ENCODE peak calls at places on chromosome 9, in eight cellular contexts. One of them, this sample, is unnamed. For H3K36me3 and H3K27me3, the result is how much of the 10 kb centered on the place peaks cover.

GRCh38 chr9:3200331-3200774 is 325.4 kb downstream of the RFX3 start:
- DNase-seq in Panc1: no peak
- DNase-seq in HCT116: no peak
- DNase-seq in pancreas: no peak
- DNase-seq in sigmoid colon: no peak
- DNase-seq in tibial nerve: no peak
- DNase-seq in CD4-positive, alpha-beta memory T cell: no peak
- DNase-seq in adrenal gland: no peak
- DNase-seq in this sample: peak

GRCh38 chr9:6215562-6215961 is at the start of gene IL33:
- DNase-seq in Panc1: no peak
- DNase-seq in HCT116: no peak
- DNase-seq in pancreas: no peak
- DNase-seq in sigmoid colon: peak
- DNase-seq in tibial nerve: no peak
- DNase-seq in CD4-positive, alpha-beta memory T cell: no peak
- DNase-seq in adrenal gland: no peak
- DNase-seq in this sample: no peak

GRCh38 chr9:78026947-78027346 is 4.7 kb downstream of the GNAQ start:
- DNase-seq in Panc1: no peak
- DNase-seq in HCT116: no peak
- DNase-seq in pancreas: no peak
- DNase-seq in sigmoid colon: no peak
- DNase-seq in tibial nerve: no peak
- DNase-seq in CD4-positive, alpha-beta memory T cell: no peak
- DNase-seq in adrenal gland: no peak
- DNase-seq in this sample: no peak

GRCh38 chr9:77714077-77714549 is 66.0 kb upstream of the GNA14 start:
- DNase-seq in Panc1: no peak
- DNase-seq in HCT116: no peak
- DNase-seq in pancreas: no peak
- DNase-seq in sigmoid colon: no peak
- DNase-seq in tibial nerve: no peak
- DNase-seq in CD4-positive, alpha-beta memory T cell: no peak
- DNase-seq in adrenal gland: no peak
- DNase-seq in this sample: no peak

GRCh38 chr9:93818795-93819472 is 136.2 kb downstream of the BARX1 start:
- DNase-seq in Panc1: no peak
- DNase-seq in HCT116: no peak
- DNase-seq in pancreas: no peak
- DNase-seq in sigmoid colon: no peak
- DNase-seq in tibial nerve: no peak
- DNase-seq in CD4-positive, alpha-beta memory T cell: no peak
- DNase-seq in adrenal gland: no peak
- DNase-seq in this sample: no peak

GRCh38 chr9:79977510-79978197 is 405.9 kb downstream of the TLE4 start:
- DNase-seq in Panc1: no peak
- DNase-seq in HCT116: no peak
- DNase-seq in pancreas: no peak
- DNase-seq in sigmoid colon: no peak
- DNase-seq in tibial nerve: no peak
- DNase-seq in CD4-positive, alpha-beta memory T cell: no peak
- DNase-seq in adrenal gland: no peak
- DNase-seq in this sample: no peak

GRCh38 chr9:93636172-93636661 is 59.8 kb downstream of the PHF2 start:
- DNase-seq in Panc1: no peak
- DNase-seq in HCT116: no peak
- DNase-seq in pancreas: no peak
- DNase-seq in sigmoid colon: peak
- DNase-seq in tibial nerve: no peak
- DNase-seq in CD4-positive, alpha-beta memory T cell: no peak
- DNase-seq in adrenal gland: peak
- DNase-seq in this sample: no peak

GRCh38 chr9:86201474-86202337 is 57.8 kb downstream of the C9orf153 start:
- DNase-seq in Panc1: no peak
- DNase-seq in HCT116: no peak
- DNase-seq in pancreas: no peak
- DNase-seq in sigmoid colon: no peak
- DNase-seq in tibial nerve: no peak
- DNase-seq in CD4-positive, alpha-beta memory T cell: no peak
- DNase-seq in adrenal gland: no peak
- DNase-seq in this sample: no peak

GRCh38 chr9:35571113-35571512 is 33.9 kb upstream of the TESK1 start:
- DNase-seq in Panc1: no peak
- DNase-seq in HCT116: no peak
- DNase-seq in pancreas: no peak
- DNase-seq in sigmoid colon: no peak
- DNase-seq in tibial nerve: no peak
- DNase-seq in CD4-positive, alpha-beta memory T cell: no peak
- DNase-seq in adrenal gland: no peak
- DNase-seq in this sample: no peak

GRCh38 chr9:16821344-16821743 is 49.1 kb downstream of the BNC2 start:
- DNase-seq in Panc1: no peak
- DNase-seq in HCT116: no peak
- DNase-seq in pancreas: no peak
- DNase-seq in sigmoid colon: no peak
- DNase-seq in tibial nerve: no peak
- DNase-seq in CD4-positive, alpha-beta memory T cell: no peak
- DNase-seq in adrenal gland: no peak
- DNase-seq in this sample: no peak

GRCh38 chr9:89021154-89021803 is 30.0 kb downstream of the S1PR3 start:
- DNase-seq in Panc1: no peak
- DNase-seq in HCT116: peak
- DNase-seq in pancreas: no peak
- DNase-seq in sigmoid colon: no peak
- DNase-seq in tibial nerve: peak
- DNase-seq in CD4-positive, alpha-beta memory T cell: no peak
- DNase-seq in adrenal gland: peak
- DNase-seq in this sample: peak

GRCh38 chr9:130292104-130292503 is 26.5 kb downstream of the HMCN2 start:
- DNase-seq in Panc1: no peak
- DNase-seq in HCT116: no peak
- DNase-seq in pancreas: no peak
- DNase-seq in sigmoid colon: peak
- DNase-seq in tibial nerve: no peak
- DNase-seq in CD4-positive, alpha-beta memory T cell: no peak
- DNase-seq in adrenal gland: no peak
- DNase-seq in this sample: no peak

GRCh38 chr9:21965401-21965951 is 28.7 kb downstream of the CDKN2A start:
- DNase-seq in Panc1: no peak
- DNase-seq in HCT116: no peak
- DNase-seq in pancreas: peak
- DNase-seq in sigmoid colon: peak
- DNase-seq in tibial nerve: no peak
- DNase-seq in CD4-positive, alpha-beta memory T cell: peak
- DNase-seq in adrenal gland: peak
- DNase-seq in this sample: peak

GRCh38 chr9:34377402-34377741 is 674 bp upstream of the MYORG start:
- DNase-seq in Panc1: no peak
- DNase-seq in HCT116: no peak
- DNase-seq in pancreas: peak
- DNase-seq in sigmoid colon: no peak
- DNase-seq in tibial nerve: no peak
- DNase-seq in CD4-positive, alpha-beta memory T cell: no peak
- DNase-seq in adrenal gland: peak
- DNase-seq in this sample: no peak

GRCh38 chr9:28332648-28333047 is 759.4 kb upstream of the C9orf72 start:
- DNase-seq in Panc1: no peak
- DNase-seq in HCT116: no peak
- DNase-seq in pancreas: no peak
- DNase-seq in sigmoid colon: no peak
- DNase-seq in tibial nerve: no peak
- DNase-seq in CD4-positive, alpha-beta memory T cell: no peak
- DNase-seq in adrenal gland: no peak
- DNase-seq in this sample: no peak

GRCh38 chr9:76586555-76587314 is 127.8 kb downstream of the GCNT1 start:
- DNase-seq in Panc1: no peak
- DNase-seq in HCT116: no peak
- DNase-seq in pancreas: peak
- DNase-seq in sigmoid colon: no peak
- DNase-seq in tibial nerve: no peak
- DNase-seq in CD4-positive, alpha-beta memory T cell: no peak
- DNase-seq in adrenal gland: no peak
- DNase-seq in this sample: no peak

GRCh38 chr9:121878208-121878835 is 214.8 kb downstream of the TTLL11 start:
- DNase-seq in Panc1: no peak
- DNase-seq in HCT116: no peak
- DNase-seq in pancreas: no peak
- DNase-seq in sigmoid colon: no peak
- DNase-seq in tibial nerve: no peak
- DNase-seq in CD4-positive, alpha-beta memory T cell: no peak
- DNase-seq in adrenal gland: no peak
- DNase-seq in this sample: no peak

GRCh38 chr9:79015951-79016350 is 555.8 kb upstream of the TLE4 start:
- DNase-seq in Panc1: no peak
- DNase-seq in HCT116: no peak
- DNase-seq in pancreas: no peak
- DNase-seq in sigmoid colon: no peak
- DNase-seq in tibial nerve: no peak
- DNase-seq in CD4-positive, alpha-beta memory T cell: no peak
- DNase-seq in adrenal gland: no peak
- DNase-seq in this sample: no peak

GRCh38 chr9:27033815-27034403 is 28.4 kb upstream of the LRRC19 start:
- DNase-seq in Panc1: peak
- DNase-seq in HCT116: peak
- DNase-seq in pancreas: no peak
- DNase-seq in sigmoid colon: peak
- DNase-seq in tibial nerve: peak
- DNase-seq in CD4-positive, alpha-beta memory T cell: peak
- DNase-seq in adrenal gland: peak
- DNase-seq in this sample: peak

GRCh38 chr9:899440-900184 is 58.1 kb downstream of the DMRT1 start:
- DNase-seq in Panc1: no peak
- DNase-seq in HCT116: no peak
- DNase-seq in pancreas: no peak
- DNase-seq in sigmoid colon: no peak
- DNase-seq in tibial nerve: no peak
- DNase-seq in CD4-positive, alpha-beta memory T cell: no peak
- DNase-seq in adrenal gland: no peak
- DNase-seq in this sample: no peak

GRCh38 chr9:93119953-93120845 is 13.9 kb downstream of the NINJ1 start:
- DNase-seq in Panc1: no peak
- DNase-seq in HCT116: peak
- DNase-seq in pancreas: peak
- DNase-seq in sigmoid colon: peak
- DNase-seq in tibial nerve: peak
- DNase-seq in CD4-positive, alpha-beta memory T cell: no peak
- DNase-seq in adrenal gland: peak
- DNase-seq in this sample: peak

GRCh38 chr9:108951578-108951977 is 17.4 kb downstream of the ABITRAM start:
- DNase-seq in Panc1: no peak
- DNase-seq in HCT116: no peak
- DNase-seq in pancreas: no peak
- DNase-seq in sigmoid colon: no peak
- DNase-seq in tibial nerve: no peak
- DNase-seq in CD4-positive, alpha-beta memory T cell: no peak
- DNase-seq in adrenal gland: no peak
- DNase-seq in this sample: no peak

GRCh38 chr9:120868339-120868675 is 8.7 kb downstream of the PHF19 start:
- DNase-seq in Panc1: no peak
- DNase-seq in HCT116: no peak
- DNase-seq in pancreas: no peak
- DNase-seq in sigmoid colon: no peak
- DNase-seq in tibial nerve: no peak
- DNase-seq in CD4-positive, alpha-beta memory T cell: no peak
- DNase-seq in adrenal gland: no peak
- DNase-seq in this sample: no peak
- H3K36me3 ChIP-seq in Panc1: under half
- H3K36me3 ChIP-seq in HCT116: under half
- H3K36me3 ChIP-seq in pancreas: under half
- H3K36me3 ChIP-seq in sigmoid colon: under half
- H3K36me3 ChIP-seq in tibial nerve: under half
- H3K36me3 ChIP-seq in CD4-positive, alpha-beta memory T cell: under half
- H3K36me3 ChIP-seq in adrenal gland: under half
- H3K36me3 ChIP-seq in this sample: under half

GRCh38 chr9:132731230-132731629 is 61.0 kb downstream of the GTF3C4 start:
- DNase-seq in Panc1: no peak
- DNase-seq in HCT116: no peak
- DNase-seq in pancreas: no peak
- DNase-seq in sigmoid colon: no peak
- DNase-seq in tibial nerve: no peak
- DNase-seq in CD4-positive, alpha-beta memory T cell: no peak
- DNase-seq in adrenal gland: no peak
- DNase-seq in this sample: no peak
- H3K27me3 ChIP-seq in Panc1: under half
- H3K27me3 ChIP-seq in HCT116: under half
- H3K27me3 ChIP-seq in pancreas: under half
- H3K27me3 ChIP-seq in sigmoid colon: under half
- H3K27me3 ChIP-seq in tibial nerve: under half
- H3K27me3 ChIP-seq in CD4-positive, alpha-beta memory T cell: under half
- H3K27me3 ChIP-seq in adrenal gland: under half
- H3K27me3 ChIP-seq in this sample: under half

GRCh38 chr9:33108472-33108871 is 32.0 kb upstream of the SMU1 start:
- DNase-seq in Panc1: no peak
- DNase-seq in HCT116: no peak
- DNase-seq in pancreas: no peak
- DNase-seq in sigmoid colon: no peak
- DNase-seq in tibial nerve: no peak
- DNase-seq in CD4-positive, alpha-beta memory T cell: no peak
- DNase-seq in adrenal gland: no peak
- DNase-seq in this sample: no peak

GRCh38 chr9:33106827-33107621 is 30.6 kb upstream of the SMU1 start:
- DNase-seq in Panc1: no peak
- DNase-seq in HCT116: no peak
- DNase-seq in pancreas: no peak
- DNase-seq in sigmoid colon: peak
- DNase-seq in tibial nerve: no peak
- DNase-seq in CD4-positive, alpha-beta memory T cell: no peak
- DNase-seq in adrenal gland: peak
- DNase-seq in this sample: peak

GRCh38 chr9:33106372-33106771 is 29.9 kb upstream of the SMU1 start:
- DNase-seq in Panc1: no peak
- DNase-seq in HCT116: no peak
- DNase-seq in pancreas: no peak
- DNase-seq in sigmoid colon: no peak
- DNase-seq in tibial nerve: no peak
- DNase-seq in CD4-positive, alpha-beta memory T cell: no peak
- DNase-seq in adrenal gland: peak
- DNase-seq in this sample: no peak

GRCh38 chr9:33109097-33109496 is 32.6 kb upstream of the SMU1 start:
- DNase-seq in Panc1: no peak
- DNase-seq in HCT116: no peak
- DNase-seq in pancreas: no peak
- DNase-seq in sigmoid colon: no peak
- DNase-seq in tibial nerve: no peak
- DNase-seq in CD4-positive, alpha-beta memory T cell: no peak
- DNase-seq in adrenal gland: no peak
- DNase-seq in this sample: no peak

GRCh38 chr9:33107762-33108161 is 31.3 kb upstream of the SMU1 start:
- DNase-seq in Panc1: no peak
- DNase-seq in HCT116: no peak
- DNase-seq in pancreas: no peak
- DNase-seq in sigmoid colon: no peak
- DNase-seq in tibial nerve: no peak
- DNase-seq in CD4-positive, alpha-beta memory T cell: no peak
- DNase-seq in adrenal gland: no peak
- DNase-seq in this sample: no peak
- H3K27ac ChIP-seq in Panc1: no peak
- H3K27ac ChIP-seq in HCT116: no peak
- H3K27ac ChIP-seq in pancreas: peak
- H3K27ac ChIP-seq in sigmoid colon: no peak
- H3K27ac ChIP-seq in tibial nerve: peak
- H3K27ac ChIP-seq in CD4-positive, alpha-beta memory T cell: no peak
- H3K27ac ChIP-seq in adrenal gland: peak
- H3K27ac ChIP-seq in this sample: peak

GRCh38 chr9:132990781-132991180 is 12.3 kb downstream of the GFI1B start:
- DNase-seq in Panc1: no peak
- DNase-seq in HCT116: no peak
- DNase-seq in pancreas: no peak
- DNase-seq in sigmoid colon: no peak
- DNase-seq in tibial nerve: no peak
- DNase-seq in CD4-positive, alpha-beta memory T cell: no peak
- DNase-seq in adrenal gland: no peak
- DNase-seq in this sample: no peak
- H3K36me3 ChIP-seq in Panc1: under half
- H3K36me3 ChIP-seq in HCT116: under half
- H3K36me3 ChIP-seq in pancreas: under half
- H3K36me3 ChIP-seq in sigmoid colon: under half
- H3K36me3 ChIP-seq in tibial nerve: under half
- H3K36me3 ChIP-seq in CD4-positive, alpha-beta memory T cell: under half
- H3K36me3 ChIP-seq in adrenal gland: under half
- H3K36me3 ChIP-seq in this sample: under half

This sample was measured in brain microvascular endothelial cell.